ENCODE peak calls at places on chromosomes 16 and 17, in eight cellular contexts. K is GM12865; I is astrocyte of the cerebellum; R is heart left ventricle; Y is PC-9; Q is CD4-positive, alpha-beta T cell; O is fibroblast of mammary gland; L is transverse colon. J is an unnamed sample.

GRCh38 chr16:68951991-68952877 is 108.9 kb downstream of the TANGO6 start:
- DNase-seq in K (no peak), I (peak; percentile 43), R (no peak), Y (peak; percentile 84), Q (no peak), O (peak; percentile 27), L (no peak), J (no peak)

GRCh38 chr17:47220531-47220999 is 11.4 kb downstream of the MYL4 start:
- DNase-seq in K (no peak), I (no peak), R (no peak), Y (no peak), Q (no peak), O (no peak), L (no peak), J (no peak)

GRCh38 chr16:30551781-30552180 is 6.4 kb downstream of the ZNF764 start:
- DNase-seq in K (no peak), I (no peak), R (no peak), Y (no peak), Q (peak; percentile 70), O (no peak), L (no peak), J (no peak)

GRCh38 chr17:76444518-76445311 is 8.2 kb downstream of the UBE2O start:
- DNase-seq in K (peak; percentile 51), I (no peak), R (no peak), Y (no peak), Q (no peak), O (peak; percentile 22), L (no peak), J (no peak)

GRCh38 chr16:11164482-11165270 is 91.3 kb downstream of the SOCS1 start:
- DNase-seq in K (no peak), I (no peak), R (no peak), Y (no peak), Q (no peak), O (no peak), L (no peak), J (no peak)

GRCh38 chr16:77238593-77238992 is 39.4 kb downstream of the SYCE1L start:
- DNase-seq in K (no peak), I (no peak), R (no peak), Y (no peak), Q (no peak), O (no peak), L (no peak), J (no peak)

GRCh38 chr17:50575581-50576210 is 15.2 kb downstream of the CACNA1G start:
- DNase-seq in K (no peak), I (no peak), R (no peak), Y (no peak), Q (no peak), O (no peak), L (no peak), J (peak; percentile 50)

GRCh38 chr16:27430923-27431484 is 29.0 kb downstream of the IL21R start:
- DNase-seq in K (peak; percentile 86), I (no peak), R (no peak), Y (no peak), Q (peak; percentile 29), O (peak; percentile 47), L (no peak), J (no peak)

GRCh38 chr16:87368029-87368765 is 15.4 kb downstream of the FBXO31 start:
- DNase-seq in K (no peak), I (no peak), R (peak; percentile 36), Y (no peak), Q (no peak), O (no peak), L (no peak), J (no peak)

GRCh38 chr17:41421116-41421515 is 3.3 kb downstream of the KRT37 start:
- DNase-seq in K (no peak), I (no peak), R (no peak), Y (peak; percentile 78), Q (no peak), O (peak; percentile 37), L (no peak), J (no peak)

GRCh38 chr17:30586818-30587595 is 109.8 kb downstream of the GOSR1 start:
- DNase-seq in K (peak; percentile 36), I (no peak), R (no peak), Y (peak; percentile 37), Q (no peak), O (peak; percentile 84), L (no peak), J (peak; percentile 21)

GRCh38 chr16:18969855-18970240 is 13.9 kb upstream of the TMC7 start:
- DNase-seq in K (no peak), I (no peak), R (no peak), Y (no peak), Q (no peak), O (no peak), L (no peak), J (no peak)

GRCh38 chr16:62213763-62214162 is 177.5 kb upstream of the CDH8 start:
- DNase-seq in K (peak; percentile 15), I (no peak), R (no peak), Y (no peak), Q (no peak), O (no peak), L (no peak), J (no peak)

GRCh38 chr16:79816081-79816497 is 215.6 kb upstream of the MAF start:
- DNase-seq in K (no peak), I (no peak), R (peak; percentile 40), Y (no peak), Q (no peak), O (peak; percentile 14), L (no peak), J (no peak)

GRCh38 chr16:56344518-56345405 is 80.6 kb downstream of the AMFR start:
- DNase-seq in K (no peak), I (no peak), R (no peak), Y (peak; percentile 53), Q (no peak), O (no peak), L (no peak), J (no peak)

GRCh38 chr16:56372938-56373337 is 52.4 kb downstream of the AMFR start:
- DNase-seq in K (no peak), I (no peak), R (no peak), Y (peak; percentile 87), Q (no peak), O (no peak), L (no peak), J (no peak)

GRCh38 chr16:53090591-53091507 is 36.1 kb downstream of the CHD9 start:
- DNase-seq in K (peak; percentile 80), I (peak; percentile 99), R (peak; percentile 95), Y (no peak), Q (no peak), O (peak; percentile 100), L (peak; percentile 88), J (no peak)

GRCh38 chr17:10119203-10120112 is 78.9 kb downstream of the GAS7 start:
- DNase-seq in K (peak; percentile 61), I (no peak), R (peak; percentile 53), Y (peak; percentile 81), Q (no peak), O (peak; percentile 18), L (peak; percentile 77), J (peak; percentile 79)

GRCh38 chr16:68563631-68564366 is 24.7 kb downstream of the ZFP90 start:
- DNase-seq in K (no peak), I (no peak), R (no peak), Y (no peak), Q (no peak), O (no peak), L (no peak), J (no peak)

GRCh38 chr17:2028737-2029136 is 1.2 kb upstream of the DPH1 start:
- DNase-seq in K (no peak), I (no peak), R (no peak), Y (no peak), Q (no peak), O (no peak), L (no peak), J (no peak)
- TF ChIP-seq CTCF in K (no peak), I (no peak), R (no peak), Y (no peak), Q (no peak), O (no peak), L (no peak), J (no peak)

GRCh38 chr17:61583660-61584264 is 7.3 kb downstream of the NACA2 start:
- DNase-seq in K (no peak), I (no peak), R (no peak), Y (no peak), Q (no peak), O (no peak), L (no peak), J (no peak)

GRCh38 chr17:61584266-61584665 is 6.8 kb downstream of the NACA2 start:
- DNase-seq in K (no peak), I (no peak), R (no peak), Y (no peak), Q (no peak), O (no peak), L (no peak), J (no peak)

GRCh38 chr17:61581611-61582349 is 9.2 kb downstream of the NACA2 start:
- DNase-seq in K (no peak), I (no peak), R (no peak), Y (no peak), Q (no peak), O (no peak), L (no peak), J (no peak)

GRCh38 chr17:61582593-61582992 is 8.4 kb downstream of the NACA2 start:
- DNase-seq in K (no peak), I (no peak), R (no peak), Y (no peak), Q (no peak), O (no peak), L (no peak), J (no peak)

GRCh38 chr17:61583242-61583641 is 7.8 kb downstream of the NACA2 start:
- DNase-seq in K (peak; percentile 20), I (peak; percentile 40), R (no peak), Y (peak; percentile 59), Q (no peak), O (peak; percentile 76), L (no peak), J (no peak)
- TF ChIP-seq CTCF in K (peak; percentile 12), I (peak; percentile 31), R (no peak), Y (peak; percentile 64), Q (no peak), O (peak; percentile 52), L (no peak), J (no peak)

GRCh38 chr17:75270218-75270965 is 639 bp downstream of the MIF4GD start:
- DNase-seq in K (peak; percentile 81), I (no peak), R (peak; percentile 79), Y (peak; percentile 63), Q (peak; percentile 53), O (peak; percentile 76), L (peak; percentile 78), J (peak; percentile 74)

GRCh38 chr17:75271955-75272847 is 1.2 kb upstream of the MIF4GD start:
- DNase-seq in K (peak; percentile 47), I (no peak), R (peak; percentile 80), Y (no peak), Q (no peak), O (peak; percentile 50), L (no peak), J (no peak)

GRCh38 chr17:75272848-75273184 is 1.8 kb upstream of the MIF4GD start:
- DNase-seq in K (no peak), I (no peak), R (no peak), Y (no peak), Q (no peak), O (no peak), L (no peak), J (no peak)

GRCh38 chr17:75270966-75271232 is at the start of gene MIF4GD:
- DNase-seq in K (no peak), I (no peak), R (no peak), Y (no peak), Q (no peak), O (peak; percentile 54), L (no peak), J (no peak)

GRCh38 chr17:75271233-75271954 is 363 bp upstream of the MIF4GD start:
- DNase-seq in K (peak; percentile 91), I (no peak), R (peak; percentile 82), Y (no peak), Q (peak; percentile 91), O (no peak), L (peak; percentile 87), J (peak; percentile 92)
- TF ChIP-seq CTCF in K (peak; percentile 79), I (peak; percentile 45), R (peak; percentile 79), Y (peak; percentile 63), Q (peak; percentile 54), O (no peak), L (peak; percentile 70), J (peak; percentile 70)

GRCh38 chr16:4814542-4815173 is 12.2 kb upstream of the ROGDI start:
- DNase-seq in K (no peak), I (no peak), R (peak; percentile 58), Y (no peak), Q (no peak), O (no peak), L (no peak), J (no peak)
- TF ChIP-seq CTCF in K (no peak), I (no peak), R (no peak), Y (no peak), Q (no peak), O (no peak), L (no peak), J (no peak)